ENCODE peak calls at places on chromosomes 3 and 15, in nine cellular contexts. One of them, this sample, is unnamed. For H3K27me3, the result is how much of the 10 kb centered on the place peaks cover.

GRCh38 chr3:160796813-160797164 is 40.8 kb downstream of the PPM1L start:
- DNase-seq in neural progenitor cell: no peak
- DNase-seq in heart right ventricle: no peak
- DNase-seq in GM06990: no peak
- DNase-seq in heart left ventricle: no peak
- DNase-seq in uterus: no peak
- DNase-seq in GM23338: no peak
- DNase-seq in tibial nerve: no peak
- DNase-seq in body of pancreas: peak
- DNase-seq in this sample: no peak

GRCh38 chr3:151145713-151146070 is 57.3 kb downstream of the GPR171 start:
- DNase-seq in neural progenitor cell: no peak
- DNase-seq in heart right ventricle: no peak
- DNase-seq in GM06990: no peak
- DNase-seq in heart left ventricle: no peak
- DNase-seq in uterus: no peak
- DNase-seq in GM23338: peak
- DNase-seq in tibial nerve: no peak
- DNase-seq in body of pancreas: no peak
- DNase-seq in this sample: no peak

GRCh38 chr3:12653772-12654171 is 10.1 kb downstream of the RAF1 start:
- DNase-seq in neural progenitor cell: no peak
- DNase-seq in heart right ventricle: no peak
- DNase-seq in GM06990: no peak
- DNase-seq in heart left ventricle: no peak
- DNase-seq in uterus: no peak
- DNase-seq in GM23338: no peak
- DNase-seq in tibial nerve: no peak
- DNase-seq in body of pancreas: no peak
- DNase-seq in this sample: no peak

GRCh38 chr15:74888716-74889115 is 1.1 kb upstream of the MPI start:
- DNase-seq in neural progenitor cell: no peak
- DNase-seq in heart right ventricle: no peak
- DNase-seq in GM06990: no peak
- DNase-seq in heart left ventricle: no peak
- DNase-seq in uterus: no peak
- DNase-seq in GM23338: no peak
- DNase-seq in tibial nerve: no peak
- DNase-seq in body of pancreas: no peak
- DNase-seq in this sample: no peak

GRCh38 chr3:10173095-10173925 is 8.6 kb downstream of the IRAK2 start:
- DNase-seq in neural progenitor cell: no peak
- DNase-seq in heart right ventricle: no peak
- DNase-seq in GM06990: no peak
- DNase-seq in heart left ventricle: no peak
- DNase-seq in uterus: no peak
- DNase-seq in GM23338: no peak
- DNase-seq in tibial nerve: no peak
- DNase-seq in body of pancreas: no peak
- DNase-seq in this sample: no peak

GRCh38 chr15:37079726-37080125 is 20.6 kb downstream of the MEIS2 start:
- DNase-seq in neural progenitor cell: no peak
- DNase-seq in heart right ventricle: no peak
- DNase-seq in GM06990: no peak
- DNase-seq in heart left ventricle: no peak
- DNase-seq in uterus: no peak
- DNase-seq in GM23338: no peak
- DNase-seq in tibial nerve: no peak
- DNase-seq in body of pancreas: no peak
- DNase-seq in this sample: no peak

GRCh38 chr3:129122697-129123055 is 1.1 kb upstream of the RAB43 start:
- DNase-seq in neural progenitor cell: no peak
- DNase-seq in heart right ventricle: peak
- DNase-seq in GM06990: no peak
- DNase-seq in heart left ventricle: no peak
- DNase-seq in uterus: peak
- DNase-seq in GM23338: peak
- DNase-seq in tibial nerve: no peak
- DNase-seq in body of pancreas: peak
- DNase-seq in this sample: no peak

GRCh38 chr15:42154576-42155355 is 1.7 kb downstream of the PLA2G4F start:
- DNase-seq in neural progenitor cell: no peak
- DNase-seq in heart right ventricle: no peak
- DNase-seq in GM06990: no peak
- DNase-seq in heart left ventricle: no peak
- DNase-seq in uterus: no peak
- DNase-seq in GM23338: no peak
- DNase-seq in tibial nerve: no peak
- DNase-seq in body of pancreas: no peak
- DNase-seq in this sample: peak

GRCh38 chr3:188400494-188401243 is 246.7 kb downstream of the LPP start:
- DNase-seq in neural progenitor cell: no peak
- DNase-seq in heart right ventricle: no peak
- DNase-seq in GM06990: peak
- DNase-seq in heart left ventricle: no peak
- DNase-seq in uterus: no peak
- DNase-seq in GM23338: no peak
- DNase-seq in tibial nerve: no peak
- DNase-seq in body of pancreas: peak
- DNase-seq in this sample: no peak

GRCh38 chr15:23387791-23388190 is 33.2 kb downstream of the GOLGA8S start:
- DNase-seq in neural progenitor cell: no peak
- DNase-seq in heart right ventricle: no peak
- DNase-seq in GM06990: no peak
- DNase-seq in heart left ventricle: no peak
- DNase-seq in uterus: no peak
- DNase-seq in GM23338: no peak
- DNase-seq in tibial nerve: no peak
- DNase-seq in body of pancreas: no peak
- DNase-seq in this sample: no peak

GRCh38 chr3:51163051-51163450 is 222.0 kb upstream of the MANF start:
- DNase-seq in neural progenitor cell: peak
- DNase-seq in heart right ventricle: no peak
- DNase-seq in GM06990: no peak
- DNase-seq in heart left ventricle: no peak
- DNase-seq in uterus: no peak
- DNase-seq in GM23338: no peak
- DNase-seq in tibial nerve: no peak
- DNase-seq in body of pancreas: no peak
- DNase-seq in this sample: no peak

GRCh38 chr3:128297401-128298138 is 144.3 kb downstream of the EEFSEC start:
- DNase-seq in neural progenitor cell: no peak
- DNase-seq in heart right ventricle: no peak
- DNase-seq in GM06990: no peak
- DNase-seq in heart left ventricle: peak
- DNase-seq in uterus: peak
- DNase-seq in GM23338: no peak
- DNase-seq in tibial nerve: no peak
- DNase-seq in body of pancreas: peak
- DNase-seq in this sample: no peak

GRCh38 chr3:38805765-38806386 is 10.1 kb downstream of the SCN10A start:
- DNase-seq in neural progenitor cell: peak
- DNase-seq in heart right ventricle: peak
- DNase-seq in GM06990: no peak
- DNase-seq in heart left ventricle: peak
- DNase-seq in uterus: no peak
- DNase-seq in GM23338: peak
- DNase-seq in tibial nerve: no peak
- DNase-seq in body of pancreas: peak
- DNase-seq in this sample: peak

GRCh38 chr15:91942676-91943417 is 89.3 kb downstream of the SLCO3A1 start:
- DNase-seq in neural progenitor cell: no peak
- DNase-seq in heart right ventricle: peak
- DNase-seq in GM06990: no peak
- DNase-seq in heart left ventricle: peak
- DNase-seq in uterus: peak
- DNase-seq in GM23338: no peak
- DNase-seq in tibial nerve: peak
- DNase-seq in body of pancreas: peak
- DNase-seq in this sample: peak

GRCh38 chr3:76122007-76122406 is 336.7 kb upstream of the ZNF717 start:
- DNase-seq in neural progenitor cell: no peak
- DNase-seq in heart right ventricle: no peak
- DNase-seq in GM06990: no peak
- DNase-seq in heart left ventricle: no peak
- DNase-seq in uterus: no peak
- DNase-seq in GM23338: no peak
- DNase-seq in tibial nerve: no peak
- DNase-seq in body of pancreas: no peak
- DNase-seq in this sample: no peak

GRCh38 chr3:111998661-111999641 is at the start of gene TAGLN3:
- DNase-seq in neural progenitor cell: peak
- DNase-seq in heart right ventricle: no peak
- DNase-seq in GM06990: no peak
- DNase-seq in heart left ventricle: no peak
- DNase-seq in uterus: no peak
- DNase-seq in GM23338: peak
- DNase-seq in tibial nerve: no peak
- DNase-seq in body of pancreas: peak
- DNase-seq in this sample: no peak
- H3K27me3 ChIP-seq in neural progenitor cell: under half
- H3K27me3 ChIP-seq in heart right ventricle: under half
- H3K27me3 ChIP-seq in GM06990: under half
- H3K27me3 ChIP-seq in heart left ventricle: under half
- H3K27me3 ChIP-seq in uterus: under half
- H3K27me3 ChIP-seq in GM23338: under half
- H3K27me3 ChIP-seq in tibial nerve: under half
- H3K27me3 ChIP-seq in body of pancreas: under half
- H3K27me3 ChIP-seq in this sample: under half

GRCh38 chr3:46935168-46935858 is 41.2 kb downstream of the CCDC12 start:
- DNase-seq in neural progenitor cell: peak
- DNase-seq in heart right ventricle: peak
- DNase-seq in GM06990: no peak
- DNase-seq in heart left ventricle: peak
- DNase-seq in uterus: peak
- DNase-seq in GM23338: peak
- DNase-seq in tibial nerve: no peak
- DNase-seq in body of pancreas: peak
- DNase-seq in this sample: peak
- TF ChIP-seq CTCF in neural progenitor cell: peak
- TF ChIP-seq CTCF in heart right ventricle: peak
- TF ChIP-seq CTCF in GM06990: no peak
- TF ChIP-seq CTCF in heart left ventricle: peak
- TF ChIP-seq CTCF in uterus: peak
- TF ChIP-seq CTCF in GM23338: peak
- TF ChIP-seq CTCF in tibial nerve: peak
- TF ChIP-seq CTCF in body of pancreas: peak
- TF ChIP-seq CTCF in this sample: peak

DNA sequence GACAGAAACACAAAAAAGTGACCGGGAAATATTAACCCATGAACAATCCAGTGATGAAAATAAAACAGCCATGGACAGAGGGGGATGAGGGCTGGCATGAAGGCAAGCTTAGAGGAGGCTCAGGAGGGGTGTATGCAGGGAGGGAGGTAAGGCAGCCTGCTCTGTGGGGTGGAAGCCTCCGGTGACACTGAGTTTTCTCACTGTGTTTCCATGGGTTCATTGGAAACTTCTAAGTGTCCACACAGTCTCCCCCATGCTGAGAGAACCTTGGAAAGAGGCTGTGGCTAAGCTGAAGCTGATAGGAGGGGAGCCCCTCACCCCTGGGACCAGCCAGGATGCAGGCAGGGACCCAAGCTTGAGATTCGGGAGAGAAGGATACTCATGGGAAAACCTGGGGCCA is 6.8 kb upstream of the SKOR1 start:
- DNase-seq in neural progenitor cell: no peak
- DNase-seq in heart right ventricle: no peak
- DNase-seq in GM06990: no peak
- DNase-seq in heart left ventricle: no peak
- DNase-seq in uterus: no peak
- DNase-seq in GM23338: no peak
- DNase-seq in tibial nerve: no peak
- DNase-seq in body of pancreas: no peak
- DNase-seq in this sample: no peak
- H3K27me3 ChIP-seq in neural progenitor cell: half or more
- H3K27me3 ChIP-seq in heart right ventricle: half or more
- H3K27me3 ChIP-seq in GM06990: under half
- H3K27me3 ChIP-seq in heart left ventricle: under half
- H3K27me3 ChIP-seq in uterus: under half
- H3K27me3 ChIP-seq in GM23338: half or more
- H3K27me3 ChIP-seq in tibial nerve: half or more
- H3K27me3 ChIP-seq in body of pancreas: under half
- H3K27me3 ChIP-seq in this sample: half or more

GRCh38 chr15:58981808-58982475 is 5.5 kb upstream of the RNF111 start:
- DNase-seq in neural progenitor cell: no peak
- DNase-seq in heart right ventricle: no peak
- DNase-seq in GM06990: no peak
- DNase-seq in heart left ventricle: no peak
- DNase-seq in uterus: no peak
- DNase-seq in GM23338: no peak
- DNase-seq in tibial nerve: no peak
- DNase-seq in body of pancreas: no peak
- DNase-seq in this sample: no peak

GRCh38 chr15:58985443-58985842 is 2.0 kb upstream of the RNF111 start:
- DNase-seq in neural progenitor cell: peak
- DNase-seq in heart right ventricle: no peak
- DNase-seq in GM06990: no peak
- DNase-seq in heart left ventricle: no peak
- DNase-seq in uterus: peak
- DNase-seq in GM23338: peak
- DNase-seq in tibial nerve: no peak
- DNase-seq in body of pancreas: peak
- DNase-seq in this sample: no peak

GRCh38 chr15:58980351-58980939 is 7.0 kb upstream of the RNF111 start:
- DNase-seq in neural progenitor cell: peak
- DNase-seq in heart right ventricle: no peak
- DNase-seq in GM06990: peak
- DNase-seq in heart left ventricle: no peak
- DNase-seq in uterus: no peak
- DNase-seq in GM23338: peak
- DNase-seq in tibial nerve: no peak
- DNase-seq in body of pancreas: no peak
- DNase-seq in this sample: no peak
- TF ChIP-seq CTCF in neural progenitor cell: peak
- TF ChIP-seq CTCF in heart right ventricle: peak
- TF ChIP-seq CTCF in GM06990: peak
- TF ChIP-seq CTCF in heart left ventricle: peak
- TF ChIP-seq CTCF in uterus: peak
- TF ChIP-seq CTCF in GM23338: no peak
- TF ChIP-seq CTCF in tibial nerve: peak
- TF ChIP-seq CTCF in body of pancreas: peak
- TF ChIP-seq CTCF in this sample: peak

GRCh38 chr3:37453393-37454391 is 279.3 kb upstream of the LRRFIP2 start:
- DNase-seq in neural progenitor cell: peak
- DNase-seq in heart right ventricle: peak
- DNase-seq in GM06990: no peak
- DNase-seq in heart left ventricle: peak
- DNase-seq in uterus: peak
- DNase-seq in GM23338: peak
- DNase-seq in tibial nerve: peak
- DNase-seq in body of pancreas: peak
- DNase-seq in this sample: no peak
- H3K27me3 ChIP-seq in neural progenitor cell: half or more
- H3K27me3 ChIP-seq in heart right ventricle: under half
- H3K27me3 ChIP-seq in GM06990: under half
- H3K27me3 ChIP-seq in heart left ventricle: under half
- H3K27me3 ChIP-seq in uterus: under half
- H3K27me3 ChIP-seq in GM23338: under half
- H3K27me3 ChIP-seq in tibial nerve: under half
- H3K27me3 ChIP-seq in body of pancreas: under half
- H3K27me3 ChIP-seq in this sample: half or more

GRCh38 chr15:44550256-44550655 is 13.3 kb downstream of the EIF3J start:
- DNase-seq in neural progenitor cell: no peak
- DNase-seq in heart right ventricle: no peak
- DNase-seq in GM06990: no peak
- DNase-seq in heart left ventricle: no peak
- DNase-seq in uterus: no peak
- DNase-seq in GM23338: no peak
- DNase-seq in tibial nerve: no peak
- DNase-seq in body of pancreas: no peak
- DNase-seq in this sample: no peak
- TF ChIP-seq CTCF in neural progenitor cell: peak
- TF ChIP-seq CTCF in heart right ventricle: no peak
- TF ChIP-seq CTCF in GM06990: peak
- TF ChIP-seq CTCF in heart left ventricle: no peak
- TF ChIP-seq CTCF in uterus: no peak
- TF ChIP-seq CTCF in GM23338: no peak
- TF ChIP-seq CTCF in tibial nerve: no peak
- TF ChIP-seq CTCF in body of pancreas: peak
- TF ChIP-seq CTCF in this sample: peak